ENCODE peak calls at places on chromosome 10, in four cellular contexts. One of them, this sample, is unnamed.

GRCh38 chr10:86757110-86757790 is 831 bp downstream of the BMPR1A start:
- DNase-seq in cardiac fibroblast: peak
- DNase-seq in WTC11: no peak
- DNase-seq in uterus: peak
- DNase-seq in this sample: peak

GRCh38 chr10:29081971-29082699 is 206.7 kb upstream of the LYZL1 start:
- DNase-seq in WTC11: no peak
- DNase-seq in cardiac fibroblast: no peak
- DNase-seq in uterus: no peak
- DNase-seq in this sample: no peak

GRCh38 chr10:72740526-72740925 is 48.6 kb downstream of the MCU start:
- DNase-seq in cardiac fibroblast: peak
- DNase-seq in uterus: no peak
- DNase-seq in WTC11: no peak
- DNase-seq in this sample: peak

GRCh38 chr10:74960670-74961069 is 134.3 kb downstream of the KAT6B start:
- DNase-seq in cardiac fibroblast: no peak
- DNase-seq in uterus: no peak
- DNase-seq in WTC11: no peak
- DNase-seq in this sample: no peak

GRCh38 chr10:1559311-1559710 is 178.0 kb downstream of the ADARB2 start:
- DNase-seq in WTC11: no peak
- DNase-seq in cardiac fibroblast: no peak
- DNase-seq in uterus: no peak
- DNase-seq in this sample: no peak

GRCh38 chr10:28532223-28532508 is 752 bp upstream of the WAC start:
- DNase-seq in cardiac fibroblast: peak
- DNase-seq in uterus: no peak
- DNase-seq in WTC11: no peak
- DNase-seq in this sample: no peak

GRCh38 chr10:7756360-7756992 is 31.3 kb downstream of the KIN start:
- DNase-seq in uterus: no peak
- DNase-seq in WTC11: peak
- DNase-seq in cardiac fibroblast: peak
- DNase-seq in this sample: peak

GRCh38 chr10:80493482-80494021 is 39.4 kb downstream of the TSPAN14 start:
- DNase-seq in uterus: no peak
- DNase-seq in cardiac fibroblast: peak
- DNase-seq in WTC11: no peak
- DNase-seq in this sample: no peak

GRCh38 chr10:71461917-71462641 is 65.4 kb downstream of the CDH23 start:
- DNase-seq in uterus: no peak
- DNase-seq in cardiac fibroblast: no peak
- DNase-seq in WTC11: no peak
- DNase-seq in this sample: peak

GRCh38 chr10:60913657-60914056 is 30.3 kb downstream of the RHOBTB1 start:
- DNase-seq in cardiac fibroblast: no peak
- DNase-seq in WTC11: no peak
- DNase-seq in uterus: no peak
- DNase-seq in this sample: no peak

GRCh38 chr10:60917331-60918280 is 26.4 kb downstream of the RHOBTB1 start:
- DNase-seq in uterus: no peak
- DNase-seq in cardiac fibroblast: peak
- DNase-seq in WTC11: no peak
- DNase-seq in this sample: no peak

GRCh38 chr10:60914676-60915075 is 29.3 kb downstream of the RHOBTB1 start:
- DNase-seq in cardiac fibroblast: peak
- DNase-seq in WTC11: no peak
- DNase-seq in uterus: peak
- DNase-seq in this sample: no peak

GRCh38 chr10:60913091-60913490 is 30.9 kb downstream of the RHOBTB1 start:
- DNase-seq in WTC11: no peak
- DNase-seq in uterus: no peak
- DNase-seq in cardiac fibroblast: no peak
- DNase-seq in this sample: no peak

GRCh38 chr10:60916025-60916424 is 28.0 kb downstream of the RHOBTB1 start:
- DNase-seq in WTC11: peak
- DNase-seq in cardiac fibroblast: peak
- DNase-seq in uterus: no peak
- DNase-seq in this sample: no peak
- TF ChIP-seq CTCF in WTC11: peak
- TF ChIP-seq CTCF in cardiac fibroblast: peak
- TF ChIP-seq CTCF in uterus: no peak
- TF ChIP-seq CTCF in this sample: no peak

GRCh38 chr10:24727811-24728210 is 4.1 kb upstream of the ARHGAP21 start:
- DNase-seq in WTC11: peak
- DNase-seq in uterus: no peak
- DNase-seq in cardiac fibroblast: no peak
- DNase-seq in this sample: no peak
- TF ChIP-seq CTCF in WTC11: no peak
- TF ChIP-seq CTCF in uterus: no peak
- TF ChIP-seq CTCF in cardiac fibroblast: no peak
- TF ChIP-seq CTCF in this sample: no peak

GRCh38 chr10:23230582-23230981 is 38.5 kb downstream of the PTF1A start:
- DNase-seq in cardiac fibroblast: no peak
- DNase-seq in uterus: no peak
- DNase-seq in WTC11: no peak
- DNase-seq in this sample: no peak
- TF ChIP-seq CTCF in cardiac fibroblast: no peak
- TF ChIP-seq CTCF in uterus: no peak
- TF ChIP-seq CTCF in WTC11: no peak
- TF ChIP-seq CTCF in this sample: no peak

GRCh38 chr10:133124357-133125211 is 35.4 kb upstream of the KNDC1 start:
- DNase-seq in WTC11: peak
- DNase-seq in uterus: no peak
- DNase-seq in cardiac fibroblast: peak
- DNase-seq in this sample: no peak
- TF ChIP-seq CTCF in WTC11: peak
- TF ChIP-seq CTCF in uterus: peak
- TF ChIP-seq CTCF in cardiac fibroblast: peak
- TF ChIP-seq CTCF in this sample: peak

GRCh38 chr10:91653214-91653875 is 20.5 kb upstream of the PPP1R3C start:
- DNase-seq in uterus: no peak
- DNase-seq in WTC11: no peak
- DNase-seq in cardiac fibroblast: peak
- DNase-seq in this sample: no peak
- TF ChIP-seq CTCF in uterus: no peak
- TF ChIP-seq CTCF in WTC11: no peak
- TF ChIP-seq CTCF in cardiac fibroblast: no peak
- TF ChIP-seq CTCF in this sample: no peak

GRCh38 chr10:124936813-124937212 is 5.1 kb upstream of the ZRANB1 start:
- DNase-seq in WTC11: no peak
- DNase-seq in cardiac fibroblast: no peak
- DNase-seq in uterus: no peak
- DNase-seq in this sample: no peak

GRCh38 chr10:124941823-124942222 is at the start of gene ZRANB1:
- DNase-seq in uterus: no peak
- DNase-seq in WTC11: no peak
- DNase-seq in cardiac fibroblast: no peak
- DNase-seq in this sample: no peak

GRCh38 chr10:124939290-124939689 is 2.6 kb upstream of the ZRANB1 start:
- DNase-seq in cardiac fibroblast: no peak
- DNase-seq in uterus: no peak
- DNase-seq in WTC11: no peak
- DNase-seq in this sample: no peak

GRCh38 chr10:124935946-124936345 is 6.0 kb upstream of the ZRANB1 start:
- DNase-seq in WTC11: no peak
- DNase-seq in uterus: no peak
- DNase-seq in cardiac fibroblast: peak
- DNase-seq in this sample: no peak
- TF ChIP-seq CTCF in WTC11: no peak
- TF ChIP-seq CTCF in uterus: no peak
- TF ChIP-seq CTCF in cardiac fibroblast: no peak
- TF ChIP-seq CTCF in this sample: no peak

GRCh38 chr10:61835069-61835908 is 66.2 kb upstream of the ARID5B start:
- DNase-seq in cardiac fibroblast: peak
- DNase-seq in WTC11: no peak
- DNase-seq in uterus: peak
- DNase-seq in this sample: no peak
- TF ChIP-seq CTCF in cardiac fibroblast: peak
- TF ChIP-seq CTCF in WTC11: peak
- TF ChIP-seq CTCF in uterus: peak
- TF ChIP-seq CTCF in this sample: peak

DNA sequence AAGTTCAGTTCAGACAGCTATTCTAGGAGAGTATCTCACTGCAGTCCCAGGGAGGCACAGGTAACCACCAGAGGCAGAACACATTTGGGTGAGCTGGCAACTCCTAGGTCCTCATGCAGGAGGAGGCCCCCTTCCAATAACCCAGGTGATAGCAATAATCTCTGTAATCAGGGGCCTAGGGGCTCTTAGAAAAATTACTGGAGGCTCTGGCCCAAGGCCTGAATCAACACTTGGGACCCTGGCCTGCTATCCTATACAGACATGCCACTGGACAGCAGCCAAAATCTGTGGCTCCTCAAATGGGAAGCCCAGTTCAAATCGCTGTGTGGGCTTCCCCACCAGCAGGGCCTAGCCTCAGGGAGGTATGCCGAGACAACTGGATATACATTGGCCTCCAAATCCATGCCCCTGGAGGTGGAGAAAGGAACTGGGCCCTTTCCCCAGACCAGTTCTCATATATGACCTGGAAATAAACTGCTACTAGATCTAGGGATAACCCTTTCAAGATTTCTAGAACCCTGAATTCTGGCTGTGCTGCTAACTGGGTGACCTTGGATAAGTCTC is 1.6 kb downstream of the AVPI1 start:
- DNase-seq in cardiac fibroblast: no peak
- DNase-seq in uterus: no peak
- DNase-seq in WTC11: peak
- DNase-seq in this sample: peak
- TF ChIP-seq CTCF in cardiac fibroblast: peak
- TF ChIP-seq CTCF in uterus: no peak
- TF ChIP-seq CTCF in WTC11: no peak
- TF ChIP-seq CTCF in this sample: peak